ENCODE peak calls at places on chromosomes 16 and 17, in seven cellular contexts. Q is nephron progenitor cell, F is MM.1S, Z is HFFc6, S is choroid plexus epithelial cell, E is IMR-90, W is colonic mucosa. K is an unnamed sample.

GRCh38 chr16:608019-608418 is 18.2 kb downstream of the RAB40C start:
- DNase-seq in Q (no peak), F (no peak), Z (no peak), S (no peak), E (no peak), W (no peak), K (no peak)

GRCh38 chr16:30816769-30817168 is 29.8 kb upstream of the ZNF629 start:
- DNase-seq in Q (no peak), F (no peak), Z (no peak), S (no peak), E (no peak), W (no peak), K (no peak)

GRCh38 chr17:36506249-36506826 is 19.9 kb downstream of the ZNHIT3 start:
- DNase-seq in Q (no peak), F (no peak), Z (no peak), S (no peak), E (no peak), W (no peak), K (no peak)

GRCh38 chr17:4598776-4599504 is 14.6 kb downstream of the SMTNL2 start:
- DNase-seq in Q (no peak), F (no peak), Z (no peak), S (peak; percentile 71), E (peak; percentile 51), W (peak; percentile 38), K (peak; percentile 51)

GRCh38 chr16:48942996-48943395 is 333.0 kb upstream of the N4BP1 start:
- DNase-seq in Q (no peak), F (no peak), Z (no peak), S (no peak), E (no peak), W (no peak), K (no peak)

GRCh38 chr16:27230562-27230991 is 27.3 kb downstream of the KDM8 start:
- DNase-seq in Q (no peak), F (peak; percentile 78), Z (no peak), S (no peak), E (no peak), W (peak; percentile 91), K (no peak)

GRCh38 chr16:13835357-13835756 is 84.6 kb upstream of the ERCC4 start:
- DNase-seq in Q (no peak), F (peak; percentile 85), Z (no peak), S (no peak), E (no peak), W (no peak), K (no peak)

GRCh38 chr17:38509772-38510423 is 81.6 kb downstream of the ARHGAP23 start:
- DNase-seq in Q (peak; percentile 44), F (no peak), Z (no peak), S (peak; percentile 43), E (no peak), W (no peak), K (no peak)

GRCh38 chr17:82553210-82553930 is 33.8 kb downstream of the FOXK2 start:
- DNase-seq in Q (no peak), F (no peak), Z (no peak), S (no peak), E (no peak), W (no peak), K (no peak)

GRCh38 chr17:60902399-60902798 is 224.7 kb downstream of the BCAS3 start:
- DNase-seq in Q (no peak), F (no peak), Z (no peak), S (no peak), E (peak; percentile 48), W (no peak), K (no peak)

GRCh38 chr17:32621612-32622312 is 135.0 kb downstream of the CDK5R1 start:
- DNase-seq in Q (no peak), F (no peak), Z (no peak), S (peak; percentile 17), E (no peak), W (no peak), K (peak; percentile 3)

GRCh38 chr17:79658811-79659207 is 48.0 kb upstream of the RBFOX3 start:
- DNase-seq in Q (peak; percentile 55), F (no peak), Z (peak; percentile 5), S (peak; percentile 48), E (peak; percentile 21), W (no peak), K (peak; percentile 78)

GRCh38 chr17:28891201-28891600 is 6.3 kb downstream of the FLOT2 start:
- DNase-seq in Q (peak; percentile 22), F (no peak), Z (no peak), S (no peak), E (no peak), W (no peak), K (peak; percentile 56)

GRCh38 chr16:68338326-68339119 is 27.7 kb downstream of the PRMT7 start:
- DNase-seq in Q (no peak), F (no peak), Z (no peak), S (no peak), E (no peak), W (no peak), K (no peak)

GRCh38 chr17:45775148-45775547 is 9.0 kb upstream of the CRHR1 start:
- DNase-seq in Q (no peak), F (no peak), Z (no peak), S (no peak), E (no peak), W (no peak), K (no peak)

GRCh38 chr17:50203086-50203485 is 1.7 kb upstream of the COL1A1 start:
- DNase-seq in Q (no peak), F (no peak), Z (peak; percentile 56), S (no peak), E (peak; percentile 55), W (no peak), K (peak; percentile 24)

GRCh38 chr16:84505249-84506156 is 1.0 kb upstream of the MEAK7 start:
- DNase-seq in Q (no peak), F (no peak), Z (no peak), S (no peak), E (no peak), W (no peak), K (no peak)

GRCh38 chr17:77285594-77286390 is 145.0 kb downstream of the SEC14L1 start:
- DNase-seq in Q (no peak), F (no peak), Z (peak; percentile 97), S (peak; percentile 85), E (peak; percentile 89), W (peak; percentile 68), K (peak; percentile 54)

GRCh38 chr16:89574681-89575246 is 794 bp upstream of the CPNE7 start:
- DNase-seq in Q (peak; percentile 81), F (peak; percentile 20), Z (peak; percentile 63), S (peak; percentile 81), E (peak; percentile 61), W (peak; percentile 57), K (peak; percentile 90)

GRCh38 chr17:45688820-45689219 is 95.3 kb upstream of the CRHR1 start:
- DNase-seq in Q (no peak), F (no peak), Z (no peak), S (no peak), E (no peak), W (no peak), K (no peak)

GRCh38 chr17:17354560-17355357 is 51.6 kb downstream of the NT5M start:
- DNase-seq in Q (peak; percentile 85), F (peak; percentile 66), Z (peak; percentile 36), S (peak; percentile 70), E (peak; percentile 60), W (peak; percentile 62), K (peak; percentile 85)

GRCh38 chr17:56982312-56982711 is 4.4 kb downstream of the SCPEP1 start:
- DNase-seq in Q (no peak), F (peak; percentile 24), Z (no peak), S (no peak), E (no peak), W (no peak), K (no peak)

GRCh38 chr16:87950765-87951549 is at the start of gene BANP:
- DNase-seq in Q (peak; percentile 93), F (peak; percentile 97), Z (peak; percentile 97), S (peak; percentile 99), E (peak; percentile 98), W (peak; percentile 97), K (peak; percentile 100)

GRCh38 chr17:40524243-40524965 is 23.0 kb upstream of the TNS4 start:
- DNase-seq in Q (no peak), F (no peak), Z (no peak), S (no peak), E (no peak), W (no peak), K (no peak)

GRCh38 chr17:43599046-43599395 is 52.9 kb upstream of the ETV4 start:
- DNase-seq in Q (no peak), F (no peak), Z (no peak), S (no peak), E (no peak), W (no peak), K (no peak)

GRCh38 chr17:13557077-13557476 is 44.7 kb downstream of the HS3ST3A1 start:
- DNase-seq in Q (no peak), F (no peak), Z (peak; percentile 81), S (peak; percentile 52), E (peak; percentile 85), W (no peak), K (no peak)

GRCh38 chr17:7029659-7030058 is 6.2 kb upstream of the SLC16A13 start:
- DNase-seq in Q (no peak), F (peak; percentile 55), Z (no peak), S (no peak), E (no peak), W (no peak), K (peak; percentile 33)

GRCh38 chr16:84049403-84050060 is 6.9 kb upstream of the SLC38A8 start:
- DNase-seq in Q (no peak), F (no peak), Z (no peak), S (no peak), E (no peak), W (no peak), K (no peak)

GRCh38 chr16:54284931-54285413 is 1.6 kb downstream of the IRX3 start:
- DNase-seq in Q (peak; percentile 35), F (no peak), Z (no peak), S (no peak), E (no peak), W (no peak), K (peak; percentile 26)

GRCh38 chr16:30010817-30011504 is at the start of gene DOC2A:
- DNase-seq in Q (peak; percentile 72), F (no peak), Z (no peak), S (no peak), E (no peak), W (no peak), K (peak; percentile 85)

GRCh38 chr17:78839762-78840529 is 668 bp downstream of the USP36 start:
- DNase-seq in Q (no peak), F (peak; percentile 51), Z (peak; percentile 27), S (peak; percentile 75), E (peak; percentile 76), W (peak; percentile 52), K (peak; percentile 63)

GRCh38 chr16:67329901-67330300 is 3.3 kb downstream of the LRRC36 start:
- DNase-seq in Q (no peak), F (no peak), Z (no peak), S (peak; percentile 14), E (no peak), W (no peak), K (no peak)

GRCh38 chr17:30278032-30278431 is 13.7 kb downstream of the BLMH start:
- DNase-seq in Q (no peak), F (no peak), Z (peak; percentile 50), S (peak; percentile 91), E (peak; percentile 69), W (no peak), K (peak; percentile 77)

K was measured in left kidney.